ENCODE peak calls at places on chromosomes 1 and 21, in ten cellular contexts. One of them, this sample, is unnamed.

GRCh38 chr1:24898909-24899439 is 31.1 kb downstream of the RUNX3 start:
- DNase-seq in head of caudate nucleus: peak; percentile 15
- DNase-seq in effector memory CD8-positive, alpha-beta T cell: no peak
- DNase-seq in NCI-H524 treated with DMSO at 0.1 percent for 48 hours: no peak
- DNase-seq in H9: no peak
- DNase-seq in HT1080: no peak
- DNase-seq in hypothalamus: no peak
- DNase-seq in NCI-H446 treated with DMSO at 0.1 percent for 48 hours: no peak
- DNase-seq in iPS DF 19.7: no peak
- DNase-seq in hepatic stellate cell: no peak
- DNase-seq in this sample: no peak

GRCh38 chr21:42614811-42615342 is 38.5 kb upstream of the PDE9A start:
- DNase-seq in head of caudate nucleus: peak; percentile 30
- DNase-seq in effector memory CD8-positive, alpha-beta T cell: peak; percentile 43
- DNase-seq in NCI-H524 treated with DMSO at 0.1 percent for 48 hours: no peak
- DNase-seq in H9: no peak
- DNase-seq in HT1080: peak; percentile 5
- DNase-seq in hypothalamus: no peak
- DNase-seq in NCI-H446 treated with DMSO at 0.1 percent for 48 hours: no peak
- DNase-seq in iPS DF 19.7: no peak
- DNase-seq in hepatic stellate cell: no peak
- DNase-seq in this sample: peak; percentile 50

GRCh38 chr1:211323156-211324063 is 3.2 kb upstream of the TRAF5 start:
- DNase-seq in head of caudate nucleus: peak; percentile 55
- DNase-seq in effector memory CD8-positive, alpha-beta T cell: peak; percentile 62
- DNase-seq in NCI-H524 treated with DMSO at 0.1 percent for 48 hours: peak; percentile 23
- DNase-seq in H9: peak; percentile 72
- DNase-seq in HT1080: peak; percentile 65
- DNase-seq in hypothalamus: no peak
- DNase-seq in NCI-H446 treated with DMSO at 0.1 percent for 48 hours: peak; percentile 38
- DNase-seq in iPS DF 19.7: no peak
- DNase-seq in hepatic stellate cell: peak; percentile 64
- DNase-seq in this sample: peak; percentile 66

GRCh38 chr21:34213959-34214358 is 140.6 kb downstream of the MRPS6 start:
- DNase-seq in head of caudate nucleus: no peak
- DNase-seq in effector memory CD8-positive, alpha-beta T cell: no peak
- DNase-seq in NCI-H524 treated with DMSO at 0.1 percent for 48 hours: no peak
- DNase-seq in H9: no peak
- DNase-seq in HT1080: no peak
- DNase-seq in hypothalamus: no peak
- DNase-seq in NCI-H446 treated with DMSO at 0.1 percent for 48 hours: no peak
- DNase-seq in iPS DF 19.7: no peak
- DNase-seq in hepatic stellate cell: no peak
- DNase-seq in this sample: no peak

GRCh38 chr1:30662291-30662840 is 61.0 kb downstream of the MATN1 start:
- DNase-seq in head of caudate nucleus: no peak
- DNase-seq in effector memory CD8-positive, alpha-beta T cell: no peak
- DNase-seq in NCI-H524 treated with DMSO at 0.1 percent for 48 hours: no peak
- DNase-seq in H9: peak; percentile 45
- DNase-seq in HT1080: no peak
- DNase-seq in hypothalamus: no peak
- DNase-seq in NCI-H446 treated with DMSO at 0.1 percent for 48 hours: no peak
- DNase-seq in iPS DF 19.7: no peak
- DNase-seq in hepatic stellate cell: no peak
- DNase-seq in this sample: no peak

GRCh38 chr1:11550664-11551283 is 71.8 kb downstream of the DISP3 start:
- DNase-seq in head of caudate nucleus: peak; percentile 60
- DNase-seq in effector memory CD8-positive, alpha-beta T cell: no peak
- DNase-seq in NCI-H524 treated with DMSO at 0.1 percent for 48 hours: no peak
- DNase-seq in H9: peak; percentile 86
- DNase-seq in HT1080: peak; percentile 62
- DNase-seq in hypothalamus: no peak
- DNase-seq in NCI-H446 treated with DMSO at 0.1 percent for 48 hours: no peak
- DNase-seq in iPS DF 19.7: peak; percentile 61
- DNase-seq in hepatic stellate cell: peak; percentile 61
- DNase-seq in this sample: peak; percentile 53

GRCh38 chr1:223837687-223838086 is 8.1 kb downstream of the TP53BP2 start:
- DNase-seq in head of caudate nucleus: no peak
- DNase-seq in effector memory CD8-positive, alpha-beta T cell: no peak
- DNase-seq in NCI-H524 treated with DMSO at 0.1 percent for 48 hours: no peak
- DNase-seq in H9: no peak
- DNase-seq in HT1080: no peak
- DNase-seq in hypothalamus: no peak
- DNase-seq in NCI-H446 treated with DMSO at 0.1 percent for 48 hours: no peak
- DNase-seq in iPS DF 19.7: no peak
- DNase-seq in hepatic stellate cell: no peak
- DNase-seq in this sample: no peak

GRCh38 chr1:53071167-53071865 is 9.3 kb downstream of the PODN start:
- DNase-seq in head of caudate nucleus: peak; percentile 38
- DNase-seq in effector memory CD8-positive, alpha-beta T cell: no peak
- DNase-seq in NCI-H524 treated with DMSO at 0.1 percent for 48 hours: no peak
- DNase-seq in H9: no peak
- DNase-seq in HT1080: no peak
- DNase-seq in hypothalamus: no peak
- DNase-seq in NCI-H446 treated with DMSO at 0.1 percent for 48 hours: no peak
- DNase-seq in iPS DF 19.7: no peak
- DNase-seq in hepatic stellate cell: no peak
- DNase-seq in this sample: no peak

GRCh38 chr1:10431065-10431730 is 965 bp downstream of the CENPS start:
- DNase-seq in head of caudate nucleus: no peak
- DNase-seq in effector memory CD8-positive, alpha-beta T cell: peak; percentile 5
- DNase-seq in NCI-H524 treated with DMSO at 0.1 percent for 48 hours: no peak
- DNase-seq in H9: no peak
- DNase-seq in HT1080: peak; percentile 10
- DNase-seq in hypothalamus: no peak
- DNase-seq in NCI-H446 treated with DMSO at 0.1 percent for 48 hours: no peak
- DNase-seq in iPS DF 19.7: no peak
- DNase-seq in hepatic stellate cell: peak; percentile 45
- DNase-seq in this sample: no peak

GRCh38 chr1:58881471-58881994 is 97.7 kb upstream of the JUN start:
- DNase-seq in head of caudate nucleus: no peak
- DNase-seq in effector memory CD8-positive, alpha-beta T cell: no peak
- DNase-seq in NCI-H524 treated with DMSO at 0.1 percent for 48 hours: no peak
- DNase-seq in H9: no peak
- DNase-seq in HT1080: peak; percentile 92
- DNase-seq in hypothalamus: no peak
- DNase-seq in NCI-H446 treated with DMSO at 0.1 percent for 48 hours: no peak
- DNase-seq in iPS DF 19.7: no peak
- DNase-seq in hepatic stellate cell: no peak
- DNase-seq in this sample: peak; percentile 89

GRCh38 chr1:24980836-24981631 is 51.0 kb upstream of the RUNX3 start:
- DNase-seq in head of caudate nucleus: no peak
- DNase-seq in effector memory CD8-positive, alpha-beta T cell: no peak
- DNase-seq in NCI-H524 treated with DMSO at 0.1 percent for 48 hours: no peak
- DNase-seq in H9: no peak
- DNase-seq in HT1080: no peak
- DNase-seq in hypothalamus: no peak
- DNase-seq in NCI-H446 treated with DMSO at 0.1 percent for 48 hours: no peak
- DNase-seq in iPS DF 19.7: no peak
- DNase-seq in hepatic stellate cell: no peak
- DNase-seq in this sample: no peak

GRCh38 chr1:155091071-155092051 is 12.7 kb downstream of the EFNA3 start:
- DNase-seq in head of caudate nucleus: peak; percentile 91
- DNase-seq in effector memory CD8-positive, alpha-beta T cell: peak; percentile 80
- DNase-seq in NCI-H524 treated with DMSO at 0.1 percent for 48 hours: no peak
- DNase-seq in H9: peak; percentile 91
- DNase-seq in HT1080: peak; percentile 53
- DNase-seq in hypothalamus: peak; percentile 57
- DNase-seq in NCI-H446 treated with DMSO at 0.1 percent for 48 hours: peak; percentile 45
- DNase-seq in iPS DF 19.7: no peak
- DNase-seq in hepatic stellate cell: peak; percentile 84
- DNase-seq in this sample: peak; percentile 73